ENCODE peak calls at places on chromosomes 7 and 10, in eight cellular contexts. R is iPS DF 6.9, A is breast epithelium, P is tibial nerve, F is body of pancreas, Q is IMR-90, T is GM23248, N is AG04450. H is an unnamed sample. For H3K9me3, the result is how much of the 10 kb centered on the place peaks cover.

GRCh38 chr7:47540387-47541093 is 41.4 kb downstream of the TNS3 start:
- DNase-seq in R (no peak), A (no peak), P (no peak), F (no peak), Q (no peak), T (peak), N (no peak), H (no peak)

GRCh38 chr7:7830122-7830878 is 111.9 kb upstream of the RPA3 start:
- DNase-seq in R (no peak), A (no peak), P (no peak), F (peak), Q (no peak), T (no peak), N (no peak), H (no peak)

GRCh38 chr10:52308251-52309031 is 5.6 kb upstream of the DKK1 start:
- DNase-seq in R (no peak), A (no peak), P (no peak), F (peak), Q (peak), T (peak), N (peak), H (no peak)

GRCh38 chr10:104029528-104029875 is 56.2 kb downstream of the COL17A1 start:
- DNase-seq in R (no peak), A (no peak), P (no peak), F (no peak), Q (peak), T (peak), N (no peak), H (no peak)

GRCh38 chr10:50554381-50554994 is 69.3 kb downstream of the SGMS1 start:
- DNase-seq in R (no peak), A (no peak), P (no peak), F (peak), Q (no peak), T (no peak), N (no peak), H (no peak)

GRCh38 chr7:42552227-42552626 is 315.2 kb upstream of the GLI3 start:
- DNase-seq in R (no peak), A (no peak), P (no peak), F (no peak), Q (no peak), T (no peak), N (no peak), H (no peak)

GRCh38 chr7:70392870-70393269 is 739.1 kb upstream of the GALNT17 start:
- DNase-seq in R (no peak), A (no peak), P (no peak), F (no peak), Q (no peak), T (peak), N (no peak), H (no peak)

GRCh38 chr10:5485948-5486851 is 13.2 kb downstream of the CALML5 start:
- DNase-seq in R (no peak), A (peak), P (no peak), F (no peak), Q (no peak), T (no peak), N (no peak), H (no peak)

GRCh38 chr10:101055416-101055815 is 6.4 kb upstream of the KAZALD1 start:
- DNase-seq in R (no peak), A (no peak), P (no peak), F (no peak), Q (no peak), T (no peak), N (no peak), H (no peak)

GRCh38 chr7:265998-266850 is 23.7 kb upstream of the FOXL3 start:
- DNase-seq in R (no peak), A (no peak), P (peak), F (no peak), Q (no peak), T (no peak), N (no peak), H (no peak)

GRCh38 chr7:16203065-16203464 is 218.3 kb downstream of the CRPPA start:
- DNase-seq in R (no peak), A (no peak), P (no peak), F (no peak), Q (no peak), T (no peak), N (no peak), H (no peak)

GRCh38 chr7:131225619-131226101 is 102.0 kb upstream of the MKLN1 start:
- DNase-seq in R (no peak), A (no peak), P (peak), F (peak), Q (peak), T (peak), N (no peak), H (no peak)

GRCh38 chr10:7027913-7028808 is 382.7 kb downstream of the SFMBT2 start:
- DNase-seq in R (no peak), A (no peak), P (no peak), F (no peak), Q (peak), T (peak), N (peak), H (no peak)

GRCh38 chr10:133324198-133324792 is 12.4 kb downstream of the CALY start:
- DNase-seq in R (no peak), A (no peak), P (no peak), F (peak), Q (peak), T (peak), N (no peak), H (peak)

GRCh38 chr7:33423646-33424020 is 294.3 kb downstream of the BBS9 start:
- DNase-seq in R (peak), A (no peak), P (no peak), F (no peak), Q (no peak), T (no peak), N (no peak), H (no peak)

GRCh38 chr10:116049158-116049557 is 223.8 kb downstream of the GFRA1 start:
- DNase-seq in R (no peak), A (no peak), P (no peak), F (no peak), Q (no peak), T (no peak), N (no peak), H (no peak)

GRCh38 chr10:60951272-60951724 is 7.3 kb upstream of the RHOBTB1 start:
- DNase-seq in R (no peak), A (no peak), P (no peak), F (no peak), Q (peak), T (no peak), N (no peak), H (no peak)

GRCh38 chr7:40866601-40867000 is 731.8 kb downstream of the SUGCT start:
- DNase-seq in R (no peak), A (no peak), P (no peak), F (no peak), Q (no peak), T (no peak), N (no peak), H (no peak)

GRCh38 chr7:91127974-91128373 is 136.3 kb upstream of the FZD1 start:
- DNase-seq in R (no peak), A (no peak), P (no peak), F (no peak), Q (peak), T (no peak), N (peak), H (no peak)

GRCh38 chr7:44431091-44431608 is 59.3 kb downstream of the NUDCD3 start:
- DNase-seq in R (peak), A (no peak), P (no peak), F (peak), Q (peak), T (no peak), N (no peak), H (no peak)

GRCh38 chr7:37432240-37432917 is 16.3 kb downstream of the ELMO1 start:
- DNase-seq in R (no peak), A (no peak), P (no peak), F (no peak), Q (no peak), T (no peak), N (no peak), H (no peak)

GRCh38 chr10:31698169-31698890 is 230.3 kb downstream of the ARHGAP12 start:
- DNase-seq in R (no peak), A (no peak), P (peak), F (peak), Q (peak), T (peak), N (peak), H (no peak)

GRCh38 chr7:149741629-149742028 is 31.8 kb downstream of the ZNF467 start:
- DNase-seq in R (no peak), A (no peak), P (no peak), F (peak), Q (no peak), T (peak), N (no peak), H (no peak)

GRCh38 chr7:55309040-55309991 is 55.8 kb upstream of the LANCL2 start:
- DNase-seq in R (no peak), A (no peak), P (no peak), F (peak), Q (no peak), T (no peak), N (no peak), H (peak)

GRCh38 chr10:600876-601275 is 88.6 kb downstream of the DIP2C start:
- DNase-seq in R (no peak), A (no peak), P (no peak), F (peak), Q (no peak), T (no peak), N (no peak), H (no peak)

DNA sequence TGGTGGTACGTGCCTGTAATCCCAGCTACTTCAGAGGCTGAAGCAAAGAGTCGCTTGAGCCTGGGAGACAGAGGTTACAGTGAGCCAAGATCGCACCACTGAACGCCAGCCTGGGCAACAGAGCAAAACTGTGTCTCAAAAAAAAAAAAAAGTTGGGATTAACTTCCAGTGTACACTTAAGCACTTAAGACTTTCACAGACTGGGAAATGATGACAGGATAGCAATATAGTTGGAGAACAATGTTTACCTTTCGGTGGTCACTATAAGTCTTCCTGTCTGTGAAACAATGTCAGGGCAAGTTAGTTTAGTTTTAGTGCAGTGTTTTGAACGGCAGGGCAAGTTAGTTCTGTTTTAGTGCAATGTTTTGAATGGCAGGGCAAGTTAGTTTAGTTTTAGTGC is 130.2 kb downstream of the TPST1 start:
- DNase-seq in R (no peak), A (no peak), P (no peak), F (no peak), Q (peak), T (no peak), N (no peak), H (no peak)
- H3K9me3 ChIP-seq in R (under half), A (under half), P (under half), F (under half), Q (under half), T (under half), N (under half), H (under half)

DNA sequence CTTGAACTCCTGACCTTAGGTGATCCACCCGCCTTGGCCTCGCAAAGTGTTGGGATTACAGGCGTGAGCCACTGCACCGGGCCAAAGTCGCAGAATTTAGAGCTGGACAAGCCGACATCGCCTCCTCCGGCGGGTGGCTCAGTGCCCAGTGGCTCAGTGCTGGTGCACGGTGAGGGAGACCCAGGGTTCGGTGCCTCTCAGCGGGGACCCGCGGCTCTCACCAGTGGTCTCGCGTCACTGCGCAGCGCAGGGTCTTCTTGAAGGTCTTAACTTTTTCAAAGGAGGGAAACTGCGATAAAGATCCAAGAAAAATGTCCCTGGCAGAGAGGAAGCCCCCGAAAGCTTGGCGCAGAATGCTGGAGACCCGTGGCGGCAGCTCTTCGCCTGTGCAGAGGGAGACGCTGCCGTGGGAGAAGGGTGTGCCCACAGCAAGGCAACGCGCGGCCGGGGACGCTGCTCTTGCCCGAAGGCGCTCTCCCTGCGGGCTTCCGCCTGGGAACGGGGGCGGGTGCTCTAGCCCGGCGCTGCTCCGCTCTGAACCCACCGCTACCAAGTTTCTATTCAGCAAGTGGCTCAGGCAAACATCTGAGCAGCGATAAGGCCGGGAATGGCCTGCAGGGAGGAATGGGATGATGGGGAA is 324.3 kb downstream of the DNAJB6 start:
- DNase-seq in R (no peak), A (no peak), P (no peak), F (no peak), Q (no peak), T (no peak), N (no peak), H (no peak)
- H3K9me3 ChIP-seq in R (under half), A (under half), P (under half), F (under half), Q (half or more), T (under half), N (half or more), H (under half)

GRCh38 chr7:23017303-23017702 is 3.4 kb upstream of the HYCC1 start:
- DNase-seq in R (no peak), A (no peak), P (no peak), F (no peak), Q (no peak), T (no peak), N (no peak), H (no peak)
- H3K9me3 ChIP-seq in R (under half), A (under half), P (under half), F (under half), Q (under half), T (under half), N (under half), H (under half)

GRCh38 chr7:95993420-95993819 is 221.1 kb downstream of the DYNC1I1 start:
- DNase-seq in R (no peak), A (no peak), P (no peak), F (no peak), Q (no peak), T (no peak), N (no peak), H (no peak)
- H3K9me3 ChIP-seq in R (under half), A (under half), P (under half), F (under half), Q (under half), T (under half), N (under half), H (under half)

GRCh38 chr10:72979709-72980108 is 25.1 kb upstream of the PLA2G12B start:
- DNase-seq in R (no peak), A (no peak), P (no peak), F (no peak), Q (no peak), T (no peak), N (no peak), H (no peak)
- H3K9me3 ChIP-seq in R (under half), A (under half), P (under half), F (under half), Q (under half), T (under half), N (under half), H (under half)

GRCh38 chr7:157476201-157476600 is 139.4 kb downstream of the DNAJB6 start:
- DNase-seq in R (no peak), A (no peak), P (no peak), F (no peak), Q (no peak), T (no peak), N (no peak), H (no peak)
- H3K9me3 ChIP-seq in R (under half), A (under half), P (under half), F (under half), Q (under half), T (under half), N (half or more), H (under half)

DNA sequence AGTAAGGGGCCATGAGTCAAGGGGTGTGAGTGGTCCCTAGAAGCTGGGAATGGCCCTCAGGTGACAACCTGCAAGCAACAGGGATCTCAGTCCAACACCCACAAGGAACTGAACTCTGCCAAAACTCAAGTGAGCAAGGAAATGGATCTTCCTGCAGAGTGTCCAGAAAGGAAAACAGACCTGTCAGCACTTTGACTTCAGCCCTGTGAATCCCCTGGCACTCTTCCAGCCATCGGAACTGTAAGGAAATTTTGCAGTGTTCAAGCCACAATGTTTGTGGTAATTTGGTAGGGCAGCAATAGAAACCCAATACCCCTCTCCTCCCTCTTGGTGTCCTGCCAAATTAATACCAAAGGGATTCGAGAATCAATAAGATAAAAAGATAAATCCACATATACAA is 6.9 kb downstream of the LYZL1 start:
- DNase-seq in R (no peak), A (no peak), P (no peak), F (no peak), Q (no peak), T (no peak), N (no peak), H (no peak)
- H3K9me3 ChIP-seq in R (under half), A (under half), P (under half), F (under half), Q (under half), T (under half), N (under half), H (under half)

H was measured in T-helper 17 cell.